ENCODE peak calls at places on chromosomes 16 and 17, in eight cellular contexts. O, P, U, I, N, Q, F and W are unnamed samples.

GRCh38 chr17:8109669-8110455 is 8.5 kb downstream of the ALOXE3 start:
- DNase-seq in U (peak; percentile 75), I (peak; percentile 90), O (no peak), F (no peak), Q (peak; percentile 87), P (no peak), N (peak; percentile 75), W (no peak)

GRCh38 chr16:84922351-84923135 is 88.8 kb downstream of the ZDHHC7 start:
- DNase-seq in I (peak; percentile 78), O (no peak), P (no peak), N (no peak), Q (peak; percentile 47), F (no peak), U (no peak), W (peak; percentile 26)

GRCh38 chr17:42178817-42179216 is 2.1 kb downstream of the KCNH4 start:
- DNase-seq in Q (no peak), N (no peak), U (no peak), I (no peak), O (no peak), F (no peak), P (no peak), W (no peak)

GRCh38 chr16:85201566-85201965 is 89.3 kb upstream of the CIBAR2 start:
- DNase-seq in O (no peak), F (no peak), U (no peak), P (no peak), Q (no peak), N (no peak), I (no peak), W (peak; percentile 79)

GRCh38 chr17:76014925-76015261 is 12.2 kb downstream of the EVPL start:
- DNase-seq in Q (peak; percentile 65), U (no peak), F (no peak), O (no peak), N (no peak), I (no peak), P (no peak), W (no peak)

GRCh38 chr17:8692916-8693315 is 51.7 kb downstream of the CCDC42 start:
- DNase-seq in U (no peak), I (no peak), F (no peak), O (no peak), Q (no peak), N (no peak), P (no peak), W (no peak)

GRCh38 chr17:69501591-69502468 is 87.3 kb downstream of the MAP2K6 start:
- DNase-seq in U (peak; percentile 37), N (no peak), Q (peak; percentile 78), O (no peak), F (peak; percentile 63), I (no peak), P (no peak), W (peak; percentile 89)

GRCh38 chr16:69941251-69942098 is 9.7 kb upstream of the CLEC18A start:
- DNase-seq in P (peak; percentile 90), Q (no peak), N (no peak), U (no peak), F (no peak), O (no peak), I (peak; percentile 64), W (peak; percentile 68)

GRCh38 chr16:87434146-87434667 is 42.1 kb downstream of the MAP1LC3B start:
- DNase-seq in U (no peak), F (no peak), N (no peak), P (no peak), Q (no peak), O (no peak), I (no peak), W (peak; percentile 54)

GRCh38 chr17:28807925-28808641 is 34.5 kb downstream of the FAM222B start:
- DNase-seq in U (peak; percentile 57), P (no peak), O (no peak), N (no peak), Q (peak; percentile 30), F (no peak), I (no peak), W (peak; percentile 91)

GRCh38 chr17:14038206-14038605 is 31.1 kb upstream of the COX10 start:
- DNase-seq in F (no peak), Q (no peak), P (no peak), N (no peak), U (no peak), O (no peak), I (no peak), W (peak; percentile 72)

GRCh38 chr17:81915331-81915730 is 2.6 kb downstream of the SIRT7 start:
- DNase-seq in N (no peak), P (no peak), I (no peak), U (no peak), F (no peak), Q (no peak), O (no peak), W (no peak)

GRCh38 chr16:17382949-17383348 is 87.8 kb downstream of the XYLT1 start:
- DNase-seq in Q (no peak), N (no peak), O (no peak), P (no peak), U (no peak), F (no peak), I (no peak), W (no peak)

GRCh38 chr17:28421775-28422305 is 15.8 kb upstream of the SLC46A1 start:
- DNase-seq in O (no peak), F (no peak), Q (no peak), I (no peak), P (no peak), U (no peak), N (no peak), W (no peak)

GRCh38 chr16:19396555-19397011 is 21.1 kb upstream of the TMC5 start:
- DNase-seq in P (no peak), O (no peak), U (no peak), N (no peak), I (no peak), F (no peak), Q (peak; percentile 51), W (no peak)

GRCh38 chr17:67474081-67474661 is 97.1 kb downstream of the PITPNC1 start:
- DNase-seq in F (no peak), N (no peak), I (no peak), O (no peak), U (no peak), P (peak; percentile 68), Q (no peak), W (peak; percentile 99)

DNA sequence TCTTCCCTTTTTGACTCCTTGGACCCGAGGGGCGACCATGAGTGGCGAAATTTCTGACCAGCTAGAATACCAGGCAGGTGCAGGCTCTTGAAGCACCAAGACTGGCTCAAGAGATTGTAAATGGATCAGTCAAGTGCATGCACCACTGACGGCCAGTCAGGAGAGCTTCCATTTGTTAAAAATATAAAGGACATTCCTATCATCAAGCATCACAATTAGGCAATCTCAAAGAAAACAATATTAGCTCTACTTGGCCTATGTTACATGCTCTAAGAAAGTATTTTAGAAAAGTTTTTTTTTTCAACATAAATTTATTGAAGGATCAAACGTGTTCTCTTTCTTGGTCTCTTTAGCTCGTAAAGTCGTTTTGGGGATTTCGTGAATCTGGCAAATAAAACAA is 1.5 kb upstream of the PRKCA start:
- DNase-seq in U (no peak), O (no peak), N (no peak), I (no peak), Q (no peak), P (no peak), F (no peak), W (no peak)
- H3K4me3 ChIP-seq in U (no peak overlapping the region), O (no peak overlapping the region), N (no peak overlapping the region), I (no peak overlapping the region), Q (no peak overlapping the region), P (no peak overlapping the region), F (no peak overlapping the region), W (no peak overlapping the region)

DNA sequence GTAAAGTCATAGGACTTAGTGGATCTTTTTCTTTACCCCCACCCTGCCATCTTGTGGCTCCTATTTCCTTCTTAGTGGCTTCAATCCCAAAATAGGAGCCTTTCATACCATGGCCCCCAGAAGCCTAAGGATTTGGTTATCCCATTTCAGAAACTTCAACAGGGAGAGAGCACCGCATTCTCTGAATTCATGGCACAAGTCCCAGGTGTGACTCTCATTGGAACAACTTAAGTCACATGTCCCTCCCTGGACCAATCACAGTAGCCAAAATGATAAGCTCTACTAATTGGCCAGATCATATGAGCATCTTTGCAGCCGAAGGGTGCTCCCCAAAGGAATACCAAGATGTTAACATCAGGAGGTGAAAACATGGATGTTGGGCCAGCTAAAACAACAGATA is 43.2 kb downstream of the AXIN2 start:
- DNase-seq in P (no peak), Q (no peak), F (no peak), U (no peak), I (no peak), N (no peak), O (no peak), W (peak; percentile 55)
- TF ChIP-seq CTCF in P (no peak), Q (no peak), F (no peak), U (no peak), I (no peak), N (no peak), O (no peak), W (no peak)

DNA sequence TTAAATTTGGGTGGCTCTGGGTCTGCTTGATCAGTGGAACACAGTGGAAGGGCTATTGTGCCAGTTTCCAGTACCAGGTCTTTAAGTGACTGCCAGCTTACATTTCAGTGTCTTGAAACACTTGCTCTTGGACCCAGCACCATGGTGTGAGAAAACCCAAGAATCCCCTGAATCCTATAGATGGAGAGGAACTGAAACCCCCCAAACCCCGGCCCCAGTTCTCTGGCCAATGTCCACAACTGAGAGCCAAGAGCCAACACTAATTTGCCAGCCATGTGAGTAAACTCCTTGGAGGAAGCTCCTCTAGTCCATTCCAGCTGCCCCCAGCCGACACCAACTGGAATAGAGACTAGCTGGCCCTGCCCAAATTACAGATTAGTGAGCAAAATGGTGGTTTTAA is 2.4 kb upstream of the ARL2BP start:
- DNase-seq in U (no peak), F (no peak), Q (no peak), I (no peak), N (no peak), O (no peak), P (no peak), W (no peak)
- H3K4me3 ChIP-seq in U (no peak overlapping the region), F (no peak overlapping the region), Q (no peak overlapping the region), I (no peak overlapping the region), N (no peak overlapping the region), O (no peak overlapping the region), P (no peak overlapping the region), W (no peak overlapping the region)

GRCh38 chr16:73565263-73565662 is 517.3 kb upstream of the ZFHX3 start:
- DNase-seq in N (no peak), F (no peak), O (no peak), I (no peak), Q (no peak), P (no peak), U (no peak), W (no peak)
- TF ChIP-seq CTCF in N (no peak), F (no peak), O (peak; percentile 42), I (no peak), Q (peak; percentile 17), P (peak; percentile 60), U (peak; percentile 45), W (no peak)